ENCODE peak calls at places on chromosomes 7 and 10, in eight cellular contexts. B is NCI-H2081; M is HS-27A; C is GM10248; Z is choroid plexus epithelial cell; J is fibroblast of the aortic adventitia; A is activated T-helper 1 cell treated with anti-CD3 and anti-CD28 coated beads, Interleukin-12 subunit alpha, Interleukin-12 subunit beta, Interleukin-2, Interleukin-4 antibody, amounts not matched to agents 30 ng/mL and 10 ng/mL and 1 ng/mL, durations not matched to agents 14 hours and 24 hours and 36 hours; P is substantia nigra. W is an unnamed sample.

GRCh38 chr7:123154231-123154860 is 45.4 kb downstream of the SLC13A1 start:
- DNase-seq in B (peak; percentile 83), M (no peak), C (peak; percentile 29), Z (peak; percentile 94), J (peak; percentile 83), A (peak; percentile 12), P (no peak), W (peak; percentile 59)

GRCh38 chr7:157432957-157433576 is 96.3 kb downstream of the DNAJB6 start:
- DNase-seq in B (peak; percentile 51), M (no peak), C (peak; percentile 63), Z (peak; percentile 54), J (peak; percentile 29), A (peak; percentile 49), P (no peak), W (no peak)

GRCh38 chr10:28842321-28842720 is 165.0 kb downstream of the BAMBI start:
- DNase-seq in B (no peak), M (peak; percentile 40), C (no peak), Z (peak; percentile 89), J (peak; percentile 82), A (no peak), P (no peak), W (no peak)

GRCh38 chr10:103772096-103772845 is 83.1 kb downstream of the SH3PXD2A start:
- DNase-seq in B (no peak), M (no peak), C (peak; percentile 68), Z (peak; percentile 86), J (peak; percentile 98), A (peak; percentile 60), P (no peak), W (peak; percentile 95)

GRCh38 chr10:111498560-111498959 is 421.7 kb downstream of the ADRA2A start:
- DNase-seq in B (no peak), M (no peak), C (no peak), Z (no peak), J (no peak), A (no peak), P (no peak), W (no peak)

GRCh38 chr7:130593033-130593432 is 75.5 kb downstream of the COPG2 start:
- DNase-seq in B (no peak), M (no peak), C (no peak), Z (peak; percentile 2), J (no peak), A (no peak), P (no peak), W (no peak)

GRCh38 chr7:29955799-29956476 is 33.7 kb downstream of the SCRN1 start:
- DNase-seq in B (no peak), M (no peak), C (peak; percentile 35), Z (no peak), J (no peak), A (no peak), P (no peak), W (no peak)

GRCh38 chr10:32256613-32257437 is 90.1 kb downstream of the EPC1 start:
- DNase-seq in B (no peak), M (no peak), C (peak; percentile 79), Z (peak; percentile 65), J (peak; percentile 52), A (peak; percentile 48), P (no peak), W (peak; percentile 88)

GRCh38 chr7:128209229-128210035 is 31.6 kb upstream of the LEP start:
- DNase-seq in B (peak; percentile 81), M (no peak), C (peak; percentile 87), Z (peak; percentile 86), J (peak; percentile 81), A (peak; percentile 49), P (no peak), W (peak; percentile 77)

GRCh38 chr7:117470777-117471176 is 9.0 kb upstream of the CFTR start:
- DNase-seq in B (peak; percentile 13), M (no peak), C (peak; percentile 43), Z (no peak), J (no peak), A (no peak), P (no peak), W (peak; percentile 25)

GRCh38 chr10:63365976-63366765 is 99.6 kb downstream of the JMJD1C start:
- DNase-seq in B (no peak), M (no peak), C (no peak), Z (no peak), J (no peak), A (no peak), P (no peak), W (no peak)

GRCh38 chr7:158684329-158684728 is 20.3 kb downstream of the NCAPG2 start:
- DNase-seq in B (no peak), M (no peak), C (no peak), Z (peak; percentile 59), J (peak; percentile 54), A (no peak), P (no peak), W (no peak)

GRCh38 chr10:62106929-62107519 is 161.6 kb downstream of the RTKN2 start:
- DNase-seq in B (no peak), M (no peak), C (no peak), Z (no peak), J (no peak), A (no peak), P (no peak), W (no peak)

GRCh38 chr7:55567495-55568070 is 4.7 kb downstream of the VOPP1 start:
- DNase-seq in B (peak; percentile 19), M (no peak), C (no peak), Z (no peak), J (no peak), A (no peak), P (no peak), W (no peak)

GRCh38 chr7:91520645-91521044 is 256.4 kb downstream of the FZD1 start:
- DNase-seq in B (no peak), M (no peak), C (no peak), Z (no peak), J (no peak), A (no peak), P (no peak), W (no peak)

GRCh38 chr10:27911645-27912044 is 87.2 kb downstream of the ODAD2 start:
- DNase-seq in B (no peak), M (no peak), C (no peak), Z (peak; percentile 2), J (no peak), A (no peak), P (no peak), W (no peak)

GRCh38 chr10:130898381-130898780 is 413.1 kb downstream of the TCERG1L start:
- DNase-seq in B (no peak), M (no peak), C (no peak), Z (no peak), J (no peak), A (no peak), P (no peak), W (no peak)

GRCh38 chr10:33509231-33509871 is 174.9 kb upstream of the NRP1 start:
- DNase-seq in B (peak; percentile 2), M (peak; percentile 11), C (peak; percentile 34), Z (peak; percentile 90), J (peak; percentile 84), A (no peak), P (no peak), W (peak; percentile 53)

GRCh38 chr7:36360244-36360643 is 29.4 kb upstream of the ANLN start:
- DNase-seq in B (no peak), M (no peak), C (no peak), Z (no peak), J (no peak), A (no peak), P (no peak), W (no peak)

GRCh38 chr10:86264481-86265231 is 101.9 kb downstream of the GRID1 start:
- DNase-seq in B (no peak), M (no peak), C (no peak), Z (no peak), J (no peak), A (no peak), P (no peak), W (no peak)

GRCh38 chr7:129779602-129780256 is 168.2 kb downstream of the NRF1 start:
- DNase-seq in B (peak; percentile 90), M (no peak), C (peak; percentile 68), Z (no peak), J (no peak), A (no peak), P (no peak), W (no peak)

GRCh38 chr10:103699611-103700435 is 155.6 kb downstream of the SH3PXD2A start:
- DNase-seq in B (no peak), M (no peak), C (no peak), Z (no peak), J (no peak), A (no peak), P (no peak), W (peak; percentile 30)

GRCh38 chr10:124035928-124036558 is 57.4 kb downstream of the CHST15 start:
- DNase-seq in B (no peak), M (no peak), C (peak; percentile 93), Z (peak; percentile 11), J (no peak), A (peak; percentile 20), P (no peak), W (peak; percentile 72)

GRCh38 chr7:28873410-28873809 is 84.7 kb downstream of the TRIL start:
- DNase-seq in B (no peak), M (no peak), C (no peak), Z (no peak), J (no peak), A (no peak), P (no peak), W (no peak)

GRCh38 chr10:22554481-22555182 is 159.7 kb downstream of the PIP4K2A start:
- DNase-seq in B (no peak), M (no peak), C (no peak), Z (peak; percentile 91), J (peak; percentile 85), A (no peak), P (no peak), W (peak; percentile 93)

GRCh38 chr7:55127622-55128081 is 108.8 kb downstream of the EGFR start:
- DNase-seq in B (peak; percentile 14), M (no peak), C (no peak), Z (peak; percentile 94), J (peak; percentile 69), A (no peak), P (no peak), W (peak; percentile 54)

GRCh38 chr7:11706666-11707605 is 125.1 kb downstream of the THSD7A start:
- DNase-seq in B (no peak), M (no peak), C (no peak), Z (peak; percentile 44), J (no peak), A (no peak), P (no peak), W (no peak)

GRCh38 chr10:121157998-121158397 is 306.8 kb downstream of the WDR11 start:
- DNase-seq in B (no peak), M (no peak), C (no peak), Z (peak; percentile 1), J (no peak), A (no peak), P (no peak), W (peak; percentile 56)

GRCh38 chr10:7045891-7046599 is 364.8 kb downstream of the SFMBT2 start:
- DNase-seq in B (no peak), M (no peak), C (no peak), Z (no peak), J (no peak), A (peak; percentile 28), P (no peak), W (no peak)

GRCh38 chr10:122054046-122055025 is 65.4 kb downstream of the TACC2 start:
- DNase-seq in B (no peak), M (peak; percentile 27), C (no peak), Z (peak; percentile 74), J (peak; percentile 74), A (no peak), P (no peak), W (peak; percentile 70)